ENCODE peak calls at places on chromosomes 4 and X, in six cellular contexts. P is K562, H is A549, S is GM12878, V is endothelial cell of umbilical vein, X is HepG2. D is an unnamed sample.

GRCh38 chrX:72269671-72270251 is 7.3 kb downstream of the RPS4X start:
- DNase-seq in V (peak), S (no peak), H (no peak), P (no peak), X (no peak), D (peak)

GRCh38 chr4:142238589-142238988 is 602.2 kb downstream of the IL15 start:
- DNase-seq in S (no peak), X (no peak), H (no peak), P (no peak), V (no peak), D (no peak)

GRCh38 chr4:155973639-155974475 is 20.2 kb upstream of the CTSO start:
- DNase-seq in P (no peak), H (no peak), V (no peak), S (no peak), X (no peak), D (no peak)

GRCh38 chrX:118755633-118756032 is 28.2 kb downstream of the IL13RA1 start:
- DNase-seq in S (no peak), V (no peak), P (no peak), X (no peak), H (no peak), D (no peak)

GRCh38 chr4:189940178-189941004 is at the start of gene FRG1:
- DNase-seq in P (peak), V (peak), H (peak), X (peak), S (peak), D (peak)

GRCh38 chrX:72351606-72352338 is 46.1 kb upstream of the CITED1 start:
- DNase-seq in S (no peak), H (no peak), V (no peak), X (no peak), P (no peak), D (no peak)

GRCh38 chr4:89294583-89295244 is 12.9 kb downstream of the GPRIN3 start:
- DNase-seq in H (no peak), S (no peak), P (no peak), V (peak), X (no peak), D (no peak)

GRCh38 chr4:1577818-1578217 is 106.3 kb downstream of the FAM53A start:
- DNase-seq in H (no peak), P (no peak), V (no peak), X (no peak), S (no peak), D (no peak)

GRCh38 chrX:29661290-29661689 is 554.1 kb upstream of the MAGEB2 start:
- DNase-seq in S (no peak), H (no peak), P (no peak), X (no peak), V (peak), D (no peak)

GRCh38 chr4:7170012-7170411 is 22.3 kb upstream of the SORCS2 start:
- DNase-seq in V (no peak), S (no peak), X (no peak), P (no peak), H (no peak), D (no peak)

GRCh38 chrX:13252726-13253125 is 67.1 kb downstream of the ATXN3L start:
- DNase-seq in P (no peak), V (no peak), X (no peak), S (no peak), H (no peak), D (no peak)

GRCh38 chr4:8117278-8117682 is 41.3 kb downstream of the ABLIM2 start:
- DNase-seq in P (peak), S (peak), H (peak), X (peak), V (peak), D (peak)

GRCh38 chr4:175720722-175721121 is 91.3 kb downstream of the GPM6A start:
- DNase-seq in X (no peak), S (no peak), H (no peak), P (no peak), V (no peak), D (no peak)

GRCh38 chrX:114932550-114932949 is 84.9 kb downstream of the IL13RA2 start:
- DNase-seq in P (no peak), X (no peak), S (no peak), H (no peak), V (no peak), D (no peak)

GRCh38 chr4:81685105-81685504 is 213.4 kb upstream of the RASGEF1B start:
- DNase-seq in X (no peak), P (no peak), H (no peak), V (no peak), S (no peak), D (no peak)

GRCh38 chrX:67725471-67725870 is 181.7 kb downstream of the AR start:
- DNase-seq in P (no peak), H (no peak), V (no peak), S (no peak), X (no peak), D (no peak)

GRCh38 chrX:153969904-153970397 is 1.7 kb downstream of the HCFC1 start:
- DNase-seq in V (peak), H (no peak), P (no peak), S (no peak), X (no peak), D (no peak)

GRCh38 chr4:144757969-144758368 is 112.0 kb downstream of the HHIP start:
- DNase-seq in S (no peak), V (no peak), X (no peak), P (no peak), H (no peak), D (no peak)

GRCh38 chr4:123980736-123981285 is 584.2 kb downstream of the SPRY1 start:
- DNase-seq in X (no peak), P (no peak), V (peak), H (no peak), S (no peak), D (no peak)

GRCh38 chr4:80266267-80266901 is at the start of gene FGF5:
- DNase-seq in V (peak), S (no peak), H (no peak), P (peak), X (no peak), D (peak)

GRCh38 chrX:105211051-105211575 is 9.4 kb downstream of the TEX13A start:
- DNase-seq in V (no peak), P (no peak), S (no peak), X (no peak), H (no peak), D (no peak)

DNA sequence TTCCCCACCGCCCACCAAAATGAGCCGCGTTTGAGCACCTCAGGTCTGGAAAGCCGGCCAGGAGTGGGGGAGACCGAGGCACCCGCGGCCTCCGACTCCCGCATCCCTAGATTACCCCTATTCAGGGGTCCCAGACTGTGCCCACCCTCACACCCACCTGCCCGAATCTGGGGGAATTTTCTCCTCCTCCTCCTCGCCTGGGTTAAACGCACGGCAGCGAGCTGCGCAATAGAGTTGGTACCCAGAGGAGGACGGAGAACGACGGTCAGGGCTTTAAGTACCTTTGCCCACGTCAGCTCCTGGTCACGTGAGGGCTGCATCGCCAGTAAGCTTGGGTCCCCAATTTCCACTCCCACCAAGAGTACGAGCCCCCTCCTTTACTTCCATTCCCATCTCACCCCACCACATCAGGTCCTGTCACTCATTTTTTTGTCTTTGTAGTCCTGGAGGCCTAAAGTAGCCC is at the start of gene ARMCX2:
- DNase-seq in S (no peak), V (peak), P (no peak), X (no peak), H (no peak), D (no peak)
- TF ChIP-seq MYC in S (no peak), V (no peak), P (no peak), X (no peak), H (no peak), D (no peak)

DNA sequence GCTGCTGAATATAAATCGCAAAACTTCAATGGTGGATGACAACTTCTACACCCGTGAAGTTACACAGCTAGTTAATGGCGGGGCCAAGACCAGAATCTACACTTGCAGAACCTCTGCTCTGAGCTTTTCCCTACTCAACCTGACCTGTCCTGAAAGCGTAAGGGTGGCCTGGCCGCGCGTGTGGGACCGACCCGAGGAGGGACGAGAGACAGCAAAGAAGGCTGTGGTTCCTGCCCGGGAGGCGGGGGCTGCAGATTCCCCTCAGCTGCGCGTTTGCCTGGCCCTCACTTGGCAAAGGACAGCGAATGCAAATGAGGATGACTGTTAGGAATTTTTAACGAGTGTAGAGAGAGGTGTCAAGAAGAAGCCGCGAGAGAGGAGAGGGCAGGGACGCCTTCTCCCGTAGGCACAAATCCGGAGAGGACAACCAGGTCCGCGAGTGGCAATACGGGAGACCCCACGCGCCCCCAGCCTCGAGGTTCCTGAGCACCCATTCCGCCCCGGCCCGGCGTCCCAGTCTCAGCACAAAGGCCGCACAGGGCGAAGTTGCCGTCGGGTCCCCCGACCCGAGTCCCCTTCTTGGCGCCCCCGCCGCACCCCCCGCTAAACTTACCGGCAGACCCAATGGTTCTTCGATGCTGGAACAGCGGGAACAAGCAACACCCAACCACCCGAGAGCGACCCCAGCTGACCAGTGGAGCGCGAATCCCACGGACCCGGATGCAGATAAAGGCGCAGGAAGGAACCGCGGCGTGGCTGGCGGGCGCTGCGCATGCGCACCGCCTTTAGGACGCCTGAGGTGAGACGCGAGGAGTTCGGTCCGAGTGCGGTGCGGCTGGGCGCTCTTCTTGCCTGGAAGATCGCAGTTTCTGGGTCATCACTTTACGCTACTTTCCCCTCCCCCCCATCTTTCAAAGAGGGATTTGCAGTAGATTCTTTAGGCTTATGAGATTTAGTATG is at the start of gene GNPDA2:
- DNase-seq in H (peak), V (peak), X (peak), S (peak), P (peak), D (peak)
- TF ChIP-seq POLR2A in H (peak), V (peak), X (peak), S (peak), P (peak), D (peak)

GRCh38 chr4:59612235-59612634 is 1587.9 kb upstream of the ADGRL3 start:
- DNase-seq in V (no peak), H (peak), S (no peak), P (no peak), X (no peak), D (peak)

DNA sequence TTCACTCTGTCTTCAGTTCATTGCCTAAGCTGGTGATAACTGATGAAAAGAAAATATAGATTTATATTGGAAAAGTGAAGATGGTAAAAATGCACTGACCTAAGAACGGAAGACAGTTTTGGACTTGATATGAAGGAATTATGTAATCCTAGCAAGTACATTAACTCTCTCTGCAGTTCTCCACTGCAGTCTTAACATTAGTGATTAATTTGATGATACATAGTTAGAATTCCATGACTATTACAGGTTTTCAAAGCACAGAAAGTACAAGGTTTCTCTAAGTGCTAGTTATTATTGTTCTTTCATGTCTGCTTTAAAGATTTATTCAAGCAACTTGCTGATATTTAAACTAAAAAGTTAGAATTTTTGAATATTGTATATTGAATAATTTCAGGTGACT is 1591.7 kb upstream of the ADGRL3 start:
- DNase-seq in H (no peak), V (no peak), P (no peak), X (no peak), S (no peak), D (no peak)
- TF ChIP-seq MYC in H (no peak), V (no peak), P (no peak), X (no peak), S (no peak), D (no peak)

GRCh38 chrX:39165185-39165584 is 363.9 kb downstream of the MID1IP1 start:
- DNase-seq in S (no peak), P (no peak), V (no peak), H (no peak), X (no peak), D (no peak)
- TF ChIP-seq POLR2A in S (no peak), P (no peak), V (no peak), H (no peak), X (no peak), D (no peak)

GRCh38 chr4:10117424-10118354 is 1.1 kb upstream of the WDR1 start:
- DNase-seq in X (no peak), V (peak), S (peak), H (no peak), P (no peak), D (peak)
- TF ChIP-seq MYC in X (no peak), V (no peak), S (no peak), H (no peak), P (no peak), D (peak)

GRCh38 chr4:119300072-119300387 is 21.9 kb downstream of the FABP2 start:
- DNase-seq in X (no peak), P (peak), V (peak), S (peak), H (peak), D (peak)

GRCh38 chr4:119302073-119302832 is 19.7 kb downstream of the FABP2 start:
- DNase-seq in S (no peak), V (no peak), H (no peak), X (no peak), P (no peak), D (no peak)

GRCh38 chr4:119299221-119300071 is 22.5 kb downstream of the FABP2 start:
- DNase-seq in S (peak), X (peak), V (peak), H (no peak), P (peak), D (peak)

GRCh38 chr4:119297795-119298194 is 24.1 kb downstream of the FABP2 start:
- DNase-seq in P (no peak), H (no peak), V (no peak), S (no peak), X (no peak), D (no peak)

DNA sequence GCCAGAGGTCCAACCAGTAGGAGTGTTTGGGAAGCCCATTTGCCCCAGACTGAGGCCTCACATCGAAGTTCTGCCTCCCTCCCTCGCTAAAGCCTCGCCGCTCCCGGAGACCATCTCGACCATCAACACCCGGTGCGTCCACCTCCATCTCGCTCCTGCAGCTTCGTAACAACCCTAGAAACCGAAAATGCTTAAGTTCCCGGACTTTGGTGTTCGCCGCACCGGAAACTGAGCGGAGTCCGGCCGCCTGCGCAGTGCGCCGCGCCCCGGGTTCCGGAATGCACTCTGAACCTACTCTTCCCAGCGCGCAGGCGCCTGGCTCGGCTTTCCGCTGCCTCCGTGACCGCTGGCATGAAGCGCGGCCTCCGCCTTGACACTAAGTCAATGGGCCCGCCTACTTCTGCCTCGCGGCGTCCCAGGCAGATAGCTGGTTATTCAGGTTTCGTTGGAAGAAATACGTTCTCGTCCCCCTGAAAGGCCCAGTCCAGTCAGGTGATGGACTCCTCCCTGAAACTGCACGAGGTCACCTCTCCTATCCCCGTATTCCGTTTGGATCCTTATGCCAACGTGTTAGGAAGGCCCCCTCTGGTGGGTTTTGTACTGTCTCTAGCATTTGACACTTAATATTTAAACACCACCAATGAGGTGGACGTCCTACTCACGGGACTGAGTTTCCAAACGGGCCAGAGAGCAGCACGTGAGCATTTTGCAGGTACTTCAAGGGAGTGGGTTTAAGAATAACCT is 21.4 kb downstream of the FABP2 start:
- DNase-seq in S (peak), P (peak), V (peak), H (peak), X (peak), D (peak)
- TF ChIP-seq POLR2A in S (peak), P (peak), V (peak), H (peak), X (peak), D (peak)

GRCh38 chrX:53236025-53236679 is 11.1 kb upstream of the KDM5C start:
- DNase-seq in X (no peak), H (no peak), S (no peak), V (no peak), P (no peak), D (no peak)

GRCh38 chrX:53241558-53241957 is 16.6 kb upstream of the KDM5C start:
- DNase-seq in H (no peak), X (no peak), P (no peak), S (no peak), V (no peak), D (peak)

GRCh38 chrX:53242310-53242709 is 17.3 kb upstream of the KDM5C start:
- DNase-seq in V (no peak), H (no peak), P (no peak), S (no peak), X (no peak), D (no peak)

GRCh38 chrX:53237056-53237455 is 12.0 kb upstream of the KDM5C start:
- DNase-seq in X (no peak), S (no peak), P (no peak), V (no peak), H (no peak), D (no peak)

DNA sequence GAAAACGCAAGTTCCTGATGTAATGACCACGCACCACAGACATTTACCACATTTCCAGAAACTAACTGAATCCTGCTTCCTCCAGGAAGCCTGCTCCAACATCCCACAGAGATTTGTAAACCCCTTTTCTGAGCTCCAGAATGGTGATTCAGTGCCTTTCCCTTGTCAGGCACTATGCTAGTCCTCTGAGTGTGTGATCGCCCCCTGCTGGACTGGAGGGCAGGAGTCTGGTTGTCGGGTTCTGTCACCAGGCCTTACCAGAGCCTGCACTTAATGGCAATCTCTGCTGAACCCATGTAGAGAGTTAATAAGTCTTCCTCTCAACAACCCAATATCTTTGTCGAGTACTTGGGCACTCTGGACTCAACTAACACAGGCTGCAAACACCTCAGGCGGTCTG is 14.5 kb upstream of the KDM5C start:
- DNase-seq in P (peak), S (no peak), V (no peak), X (peak), H (peak), D (peak)
- TF ChIP-seq MYC in P (no peak), S (no peak), V (no peak), X (no peak), H (no peak), D (no peak)

GRCh38 chr4:55733874-55734437 is 85.6 kb upstream of the EXOC1L start:
- DNase-seq in P (peak), H (peak), X (peak), S (no peak), V (peak), D (peak)
- TF ChIP-seq POLR2A in P (no peak), H (no peak), X (no peak), S (no peak), V (no peak), D (no peak)

GRCh38 chr4:15920723-15921591 is 17.6 kb downstream of the FGFBP1 start:
- DNase-seq in V (peak), X (no peak), S (no peak), H (peak), P (no peak), D (no peak)
- TF ChIP-seq MYC in V (no peak), X (no peak), S (no peak), H (no peak), P (no peak), D (no peak)

D was measured in NB4.